ENCODE peak calls at places on chromosomes 16 and 17, in seven cellular contexts. R is AG08396, H is NT2/D1, M is mesothelial cell of epicardium, Q is M059J, X is RPMI8226, P is cerebellar nuclear complex. J is an unnamed sample.

GRCh38 chr17:39999067-39999466 is 16.2 kb upstream of the CSF3 start:
- DNase-seq in R (no peak), X (no peak), M (no peak), Q (peak), H (no peak), P (no peak), J (peak)

GRCh38 chr16:89601906-89602272 is 11.6 kb upstream of the DPEP1 start:
- DNase-seq in X (no peak), M (no peak), Q (peak), R (no peak), P (no peak), H (no peak), J (no peak)

GRCh38 chr17:3802461-3803307 is 1.7 kb upstream of the ITGAE start:
- DNase-seq in Q (peak), H (no peak), R (peak), M (no peak), P (no peak), X (no peak), J (peak)

GRCh38 chr17:40559016-40559853 is 6.0 kb downstream of the CCR7 start:
- DNase-seq in R (no peak), Q (no peak), M (peak), H (no peak), P (no peak), X (no peak), J (no peak)

GRCh38 chr17:71921726-71922320 is 199.0 kb upstream of the SOX9 start:
- DNase-seq in R (no peak), M (no peak), X (no peak), Q (peak), P (no peak), H (no peak), J (no peak)

GRCh38 chr17:28662527-28662829 is 473 bp downstream of the SUPT6H start:
- DNase-seq in P (no peak), M (no peak), R (no peak), H (no peak), X (no peak), Q (no peak), J (no peak)

GRCh38 chr16:74035816-74036215 is 260.8 kb upstream of the PSMD7 start:
- DNase-seq in Q (peak), X (peak), H (no peak), M (no peak), P (no peak), R (peak), J (peak)

GRCh38 chr17:39904990-39905288 is 13.5 kb downstream of the GSDMB start:
- DNase-seq in R (no peak), H (no peak), X (no peak), P (no peak), Q (no peak), M (no peak), J (no peak)

GRCh38 chr17:13323990-13324389 is 277.7 kb downstream of the HS3ST3A1 start:
- DNase-seq in R (no peak), H (no peak), M (no peak), X (no peak), P (no peak), Q (no peak), J (no peak)

GRCh38 chr16:2288701-2289100 is 20.8 kb upstream of the RNPS1 start:
- DNase-seq in R (no peak), Q (no peak), H (no peak), X (no peak), M (no peak), P (no peak), J (no peak)

GRCh38 chr17:75719732-75720131 is 1.5 kb upstream of the ITGB4 start:
- DNase-seq in P (no peak), H (no peak), Q (no peak), R (no peak), X (no peak), M (no peak), J (no peak)

GRCh38 chr16:23215435-23215834 is 32.9 kb downstream of the SCNN1G start:
- DNase-seq in M (no peak), R (no peak), X (no peak), H (no peak), P (no peak), Q (no peak), J (no peak)

GRCh38 chr17:51015145-51015558 is 105.5 kb downstream of the SPAG9 start:
- DNase-seq in R (no peak), X (no peak), M (no peak), H (no peak), P (no peak), Q (no peak), J (no peak)

GRCh38 chr16:74501484-74502479 is 80.5 kb upstream of the CLEC18B start:
- DNase-seq in M (no peak), P (no peak), R (no peak), Q (no peak), H (no peak), X (no peak), J (no peak)

GRCh38 chr17:78797691-78798585 is 15.9 kb upstream of the CYTH1 start:
- DNase-seq in R (no peak), P (no peak), H (no peak), M (no peak), Q (no peak), X (no peak), J (no peak)

GRCh38 chr16:53129281-53130192 is 74.7 kb downstream of the CHD9 start:
- DNase-seq in R (peak), M (peak), X (peak), H (no peak), P (no peak), Q (no peak), J (peak)

GRCh38 chr17:66281671-66282369 is 20.6 kb upstream of the PRKCA start:
- DNase-seq in H (no peak), M (no peak), R (no peak), P (no peak), X (no peak), Q (no peak), J (no peak)

GRCh38 chr16:3171855-3172593 is 16.0 kb upstream of the OR1F1 start:
- DNase-seq in Q (peak), P (no peak), R (peak), H (no peak), M (no peak), X (peak), J (peak)

GRCh38 chr16:83952587-83952939 is 477 bp upstream of the OSGIN1 start:
- DNase-seq in Q (no peak), H (no peak), P (no peak), X (no peak), M (no peak), R (peak), J (no peak)

GRCh38 chr16:88969361-88969831 is 7.6 kb downstream of the CBFA2T3 start:
- DNase-seq in H (no peak), M (no peak), P (no peak), X (peak), R (no peak), Q (no peak), J (no peak)

GRCh38 chr17:31392002-31392855 is 754 bp downstream of the RAB11FIP4 start:
- DNase-seq in X (no peak), H (no peak), P (no peak), R (peak), M (no peak), Q (no peak), J (no peak)

GRCh38 chr16:31078597-31079341 is 4.5 kb downstream of the ZNF646 start:
- DNase-seq in M (no peak), H (no peak), P (no peak), R (no peak), Q (no peak), X (no peak), J (no peak)

GRCh38 chr17:49358638-49359247 is 3.3 kb downstream of the ZNF652 start:
- DNase-seq in H (no peak), M (no peak), P (no peak), X (peak), Q (no peak), R (no peak), J (no peak)

GRCh38 chr16:88593910-88594309 is 23.7 kb downstream of the ZC3H18 start:
- DNase-seq in R (no peak), Q (no peak), X (no peak), P (no peak), H (no peak), M (no peak), J (no peak)

GRCh38 chr16:24801761-24802302 is 43.9 kb upstream of the SLC5A11 start:
- DNase-seq in R (no peak), H (no peak), M (no peak), X (no peak), P (no peak), Q (no peak), J (no peak)

GRCh38 chr16:11319529-11320146 is 25.6 kb upstream of the RMI2 start:
- DNase-seq in Q (peak), X (peak), H (no peak), M (no peak), R (no peak), P (no peak), J (no peak)

GRCh38 chr17:59347975-59348391 is 16.5 kb downstream of the YPEL2 start:
- DNase-seq in Q (no peak), H (no peak), X (no peak), P (no peak), M (no peak), R (no peak), J (peak)